ENCODE peak calls at places on chromosomes 3 and 15, in four cellular contexts. M, O, B and L are unnamed samples.

GRCh38 chr3:48222616-48223513 is at the start of gene CAMP:
- DNase-seq in M (peak; percentile 91), O (peak; percentile 62), B (peak; percentile 62), L (peak; percentile 72)

GRCh38 chr3:151460240-151460639 is 621 bp downstream of the IGSF10 start:
- DNase-seq in B (peak; percentile 50), O (peak; percentile 11), M (no peak), L (no peak)

GRCh38 chr3:46490338-46491084 is 7.3 kb upstream of the RTP3 start:
- DNase-seq in B (peak; percentile 41), O (no peak), M (no peak), L (no peak)

GRCh38 chr3:29705906-29706507 is 425.1 kb downstream of the RBMS3 start:
- DNase-seq in B (no peak), O (no peak), M (no peak), L (no peak)

GRCh38 chr3:83842511-83842910 is 1116.3 kb upstream of the CADM2 start:
- DNase-seq in O (no peak), B (no peak), M (no peak), L (no peak)

GRCh38 chr15:29093696-29094343 is 175.8 kb downstream of the NSMCE3 start:
- DNase-seq in M (no peak), B (no peak), O (no peak), L (no peak)

GRCh38 chr3:36893137-36893557 is 51.7 kb downstream of the TRANK1 start:
- DNase-seq in B (peak; percentile 70), M (no peak), O (peak; percentile 32), L (no peak)

GRCh38 chr3:108940166-108940565 is 13.5 kb downstream of the GUCA1C start:
- DNase-seq in M (no peak), O (no peak), B (no peak), L (no peak)

GRCh38 chr3:29583861-29584260 is 303.0 kb downstream of the RBMS3 start:
- DNase-seq in M (no peak), B (peak; percentile 35), O (no peak), L (no peak)

DNA sequence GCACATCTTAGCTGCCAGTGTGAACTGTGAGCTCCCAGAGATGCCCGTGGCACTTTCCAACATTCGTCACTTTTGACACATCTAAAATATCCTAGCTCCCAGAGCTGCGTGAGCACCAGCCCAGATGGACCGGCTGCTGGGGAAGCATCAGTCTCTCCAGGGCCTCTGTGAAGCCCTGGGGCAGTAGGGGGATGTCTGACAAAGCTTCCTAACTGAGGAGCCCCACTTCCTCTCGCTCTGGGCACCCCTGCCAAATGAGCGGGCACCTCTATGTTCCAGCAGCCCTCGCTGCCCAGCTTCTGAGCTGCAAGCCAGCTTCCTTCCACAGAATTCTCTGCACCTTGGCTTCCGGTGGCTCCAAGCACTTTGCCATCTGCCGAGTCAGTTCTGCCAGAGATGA is 91.1 kb downstream of the LIPC start:
- DNase-seq in M (peak; percentile 40), B (no peak), O (no peak), L (no peak)
- H3K4me3 ChIP-seq in M (no peak overlapping the region), B (no peak overlapping the region), O (no peak overlapping the region), L (no peak overlapping the region)

GRCh38 chr15:63911160-63911559 is 77.4 kb upstream of the HERC1 start:
- DNase-seq in O (no peak), B (no peak), M (no peak), L (no peak)

GRCh38 chr15:63912061-63912615 is 78.4 kb upstream of the HERC1 start:
- DNase-seq in B (no peak), O (no peak), M (no peak), L (no peak)

GRCh38 chr15:63908281-63908680 is 74.5 kb upstream of the HERC1 start:
- DNase-seq in M (no peak), O (no peak), B (no peak), L (no peak)

GRCh38 chr15:63908986-63909385 is 75.2 kb upstream of the HERC1 start:
- DNase-seq in B (peak; percentile 74), O (no peak), M (no peak), L (no peak)

DNA sequence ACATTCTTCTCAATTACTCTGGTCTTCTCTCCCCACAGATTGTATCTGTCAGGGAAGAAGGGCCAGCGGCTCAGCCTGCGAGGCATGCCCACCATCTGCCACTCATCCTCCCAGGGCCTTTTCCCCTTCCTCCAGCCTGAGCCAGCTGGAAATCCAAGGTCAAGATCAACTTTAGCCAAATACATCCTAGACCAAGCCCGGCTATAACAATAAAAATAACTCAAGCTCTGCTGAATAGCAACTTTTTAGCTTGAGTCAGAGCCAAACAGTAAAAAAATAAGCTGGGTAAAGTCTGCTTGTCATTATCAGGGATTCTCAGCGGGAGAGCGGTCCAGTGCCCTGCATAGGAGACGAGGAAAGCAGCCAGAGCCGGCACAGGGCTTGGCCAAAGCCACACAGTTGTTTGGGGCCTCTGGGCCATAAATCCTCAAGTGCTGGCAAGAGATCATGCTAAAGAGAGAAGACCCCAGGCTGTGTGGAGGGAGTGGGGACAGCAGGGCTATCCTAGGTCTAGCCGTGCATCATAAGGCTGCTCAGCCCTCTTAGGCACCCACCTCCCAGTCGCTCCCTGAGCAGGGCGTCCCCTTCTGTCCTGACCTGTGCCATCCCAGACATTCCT is 76.2 kb upstream of the HERC1 start:
- DNase-seq in B (peak; percentile 80), O (peak; percentile 40), M (no peak), L (peak; percentile 64)
- H3K4me3 ChIP-seq in B (no peak overlapping the region), O (no peak overlapping the region), M (no peak overlapping the region), L (no peak overlapping the region)

GRCh38 chr3:72395654-72396415 is 452.4 kb downstream of the SHQ1 start:
- DNase-seq in O (no peak), B (peak; percentile 70), M (no peak), L (no peak)
- H3K4me3 ChIP-seq in O (no peak overlapping the region), B (peak overlapping the region; percentile 49), M (no peak overlapping the region), L (no peak overlapping the region)

GRCh38 chr3:96236499-96236898 is 577.9 kb upstream of the EPHA6 start:
- DNase-seq in O (no peak), B (no peak), M (no peak), L (no peak)
- H3K4me3 ChIP-seq in O (no peak overlapping the region), B (no peak overlapping the region), M (no peak overlapping the region), L (no peak overlapping the region)

GRCh38 chr3:126267976-126268615 is 87.7 kb upstream of the ALDH1L1 start:
- DNase-seq in M (no peak), B (no peak), O (no peak), L (no peak)
- H3K4me3 ChIP-seq in M (no peak overlapping the region), B (peak overlapping the region; percentile 63), O (peak overlapping the region; percentile 39), L (no peak overlapping the region)

GRCh38 chr3:20040476-20041196 is 390 bp downstream of the KAT2B start:
- DNase-seq in B (peak; percentile 82), M (peak; percentile 92), O (no peak), L (peak; percentile 78)

GRCh38 chr3:20041197-20041780 is 1.0 kb downstream of the KAT2B start:
- DNase-seq in B (peak; percentile 74), O (no peak), M (peak; percentile 96), L (peak; percentile 80)

GRCh38 chr3:20043825-20044224 is 3.6 kb downstream of the KAT2B start:
- DNase-seq in B (no peak), M (no peak), O (no peak), L (no peak)

GRCh38 chr3:20043398-20043797 is 3.2 kb downstream of the KAT2B start:
- DNase-seq in O (no peak), M (peak; percentile 92), B (peak; percentile 51), L (no peak)

DNA sequence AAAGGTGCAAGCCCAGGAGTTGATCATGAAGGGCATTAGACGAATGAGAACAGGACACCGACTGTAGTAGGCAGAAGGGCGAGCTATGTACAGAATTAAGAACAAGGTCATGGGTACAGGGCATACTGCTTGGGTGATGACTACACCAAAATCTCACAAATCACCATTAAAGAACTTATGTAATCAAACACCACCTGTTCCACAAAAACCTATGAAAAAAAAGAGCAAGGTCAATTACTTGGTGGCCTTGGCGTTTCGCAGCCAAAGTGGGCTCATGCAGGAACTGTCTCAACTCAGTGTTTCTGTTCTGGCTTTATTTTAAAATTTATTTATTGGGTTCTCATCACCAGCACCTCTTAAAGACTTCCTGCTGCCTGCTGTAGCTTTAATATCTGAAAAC is 2.1 kb downstream of the KAT2B start:
- DNase-seq in B (no peak), O (no peak), M (no peak), L (no peak)
- H3K4me3 ChIP-seq in B (no peak overlapping the region), O (no peak overlapping the region), M (no peak overlapping the region), L (no peak overlapping the region)

GRCh38 chr15:75641603-75642002 is 1.6 kb upstream of the IMP3 start:
- DNase-seq in O (no peak), B (no peak), M (no peak), L (no peak)

GRCh38 chr15:75640483-75641175 is 605 bp upstream of the IMP3 start:
- DNase-seq in B (peak; percentile 69), M (peak; percentile 9), O (no peak), L (peak; percentile 62)

GRCh38 chr15:75639191-75639708 is 774 bp downstream of the IMP3 start:
- DNase-seq in M (no peak), B (peak; percentile 51), O (no peak), L (no peak)

GRCh38 chr15:75639709-75640482 is at the start of gene IMP3:
- DNase-seq in B (peak; percentile 99), O (peak; percentile 88), M (peak; percentile 97), L (peak; percentile 98)

DNA sequence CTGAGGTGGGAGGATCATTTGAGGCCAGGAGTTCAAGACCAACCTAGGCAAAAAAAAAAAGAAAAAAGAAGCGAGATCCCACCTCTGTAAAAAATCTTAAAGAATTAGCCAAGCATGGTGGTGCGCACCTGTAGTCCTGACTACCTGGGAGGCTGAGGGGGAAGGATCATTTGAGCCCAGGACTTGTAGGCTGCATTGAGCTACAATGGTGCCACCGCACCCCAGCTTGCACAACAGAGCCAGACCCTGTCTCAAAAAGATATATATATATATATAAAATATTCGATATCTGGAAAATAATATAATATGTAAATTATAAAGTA is 1.1 kb upstream of the IMP3 start:
- DNase-seq in M (peak; percentile 23), B (no peak), O (no peak), L (no peak)
- H3K4me3 ChIP-seq in M (no peak overlapping the region), B (peak overlapping the region; percentile 80), O (no peak overlapping the region), L (no peak overlapping the region)

DNA sequence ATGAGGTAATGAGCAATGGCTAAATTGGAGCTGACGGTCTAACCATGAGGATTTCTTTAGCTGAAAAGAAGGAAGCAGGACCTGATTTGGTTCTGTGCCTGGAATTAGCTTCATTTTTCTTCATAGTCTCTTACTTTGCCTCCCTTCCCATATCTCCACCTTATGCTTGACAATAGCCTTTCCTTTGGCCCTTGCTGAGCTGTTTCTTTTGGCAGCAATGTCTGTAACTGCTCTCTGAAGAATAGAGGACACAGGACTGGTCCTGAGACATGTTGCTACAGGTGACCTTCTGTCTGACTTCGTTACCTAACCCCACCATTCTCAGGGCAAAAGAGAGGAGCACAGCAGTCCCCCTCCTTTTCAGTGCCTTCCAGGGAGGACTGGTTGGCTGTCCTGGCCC is 122.4 kb downstream of the SSR3 start:
- DNase-seq in O (no peak), M (no peak), B (no peak), L (no peak)
- H3K4me3 ChIP-seq in O (no peak overlapping the region), M (no peak overlapping the region), B (no peak overlapping the region), L (no peak overlapping the region)